ENCODE peak calls at places on chromosomes 11 and 22, in four cellular contexts. R is fibroblast of villous mesenchyme, T is astrocyte of the spinal cord, X is colonic mucosa. P is an unnamed sample.
A peak's percentile ranks its signal among the peaks of the same experiment; 100 is the strongest.

GRCh38 chr11:86374586-86374985 is at the start of gene CCDC81:
- DNase-seq in R (peak; percentile 22), T (peak; percentile 18), X (no peak), P (no peak)

GRCh38 chr11:84817998-84818397 is 809.1 kb downstream of the DLG2 start:
- DNase-seq in R (no peak), T (peak; percentile 6), X (no peak), P (peak; percentile 53)

GRCh38 chr22:32478994-32479393 is 4.4 kb downstream of the FBXO7 start:
- DNase-seq in R (no peak), T (no peak), X (no peak), P (peak; percentile 59)

GRCh38 chr11:87228820-87229219 is 191.1 kb downstream of the TMEM135 start:
- DNase-seq in R (no peak), T (no peak), X (no peak), P (no peak)

GRCh38 chr11:130313383-130314183 is 1.1 kb downstream of the ZBTB44 start:
- DNase-seq in R (peak; percentile 4), T (peak; percentile 27), X (no peak), P (peak; percentile 5)

GRCh38 chr11:66346476-66347424 is 679 bp downstream of the B4GAT1 start:
- DNase-seq in R (no peak), T (peak; percentile 22), X (peak; percentile 43), P (no peak)

GRCh38 chr11:65884716-65885092 is 3.6 kb downstream of the FIBP start:
- DNase-seq in R (peak; percentile 74), T (peak; percentile 70), X (peak; percentile 76), P (peak; percentile 73)

GRCh38 chr11:44816761-44817160 is 90.0 kb downstream of the TSPAN18 start:
- DNase-seq in R (no peak), T (no peak), X (no peak), P (no peak)

GRCh38 chr11:74255741-74256369 is 55.6 kb downstream of the P4HA3 start:
- DNase-seq in R (peak; percentile 66), T (peak; percentile 74), X (peak; percentile 60), P (peak; percentile 73)

GRCh38 chr22:46027219-46028068 is 50.5 kb upstream of the WNT7B start:
- DNase-seq in R (peak; percentile 27), T (no peak), X (peak; percentile 87), P (no peak)

GRCh38 chr22:32080904-32081303 is 37.8 kb downstream of the SLC5A1 start:
- DNase-seq in R (peak; percentile 59), T (peak; percentile 48), X (peak; percentile 37), P (peak; percentile 63)

GRCh38 chr11:109972939-109973338 is 120.3 kb upstream of the ZC3H12C start:
- DNase-seq in R (no peak), T (no peak), X (no peak), P (no peak)

GRCh38 chr11:9969068-9969467 is 305.2 kb downstream of the SWAP70 start:
- DNase-seq in R (peak; percentile 63), T (no peak), X (no peak), P (no peak)

GRCh38 chr11:128894685-128895084 is 3.5 kb downstream of the KCNJ5 start:
- DNase-seq in R (no peak), T (no peak), X (peak; percentile 69), P (no peak)

GRCh38 chr11:67276821-67277230 is 10.6 kb downstream of the GRK2 start:
- DNase-seq in R (peak; percentile 52), T (peak; percentile 29), X (peak; percentile 67), P (peak; percentile 67)

GRCh38 chr22:27715078-27715477 is 86.5 kb downstream of the MN1 start:
- DNase-seq in R (no peak), T (no peak), X (no peak), P (no peak)

GRCh38 chr11:102330226-102330625 is 12.9 kb downstream of the BIRC3 start:
- DNase-seq in R (no peak), T (no peak), X (no peak), P (no peak)

GRCh38 chr11:101254037-101254436 is 124.4 kb upstream of the PGR start:
- DNase-seq in R (peak; percentile 3), T (no peak), X (no peak), P (no peak)

GRCh38 chr11:45857834-45858492 is 10.7 kb downstream of the CRY2 start:
- DNase-seq in R (peak; percentile 74), T (peak; percentile 92), X (no peak), P (peak; percentile 96)

GRCh38 chr11:120067361-120068113 is 70.4 kb downstream of the TRIM29 start:
- DNase-seq in R (no peak), T (no peak), X (peak; percentile 5), P (no peak)

GRCh38 chr22:36762687-36763260 is 13.1 kb downstream of the IFT27 start:
- DNase-seq in R (peak; percentile 65), T (no peak), X (no peak), P (peak; percentile 18)

GRCh38 chr11:12066056-12066798 is 44.2 kb upstream of the MICAL2 start:
- DNase-seq in R (peak; percentile 93), T (peak; percentile 87), X (no peak), P (peak; percentile 97)

GRCh38 chr22:22031183-22031560 is 48.6 kb upstream of the TOP3B start:
- DNase-seq in R (no peak), T (no peak), X (no peak), P (no peak)

GRCh38 chr11:117295438-117296137 is 4.4 kb downstream of the BACE1-AS start:
- DNase-seq in R (no peak), T (no peak), X (no peak), P (no peak)

GRCh38 chr11:60544077-60544476 is 28.9 kb downstream of the MS4A13 start:
- DNase-seq in R (no peak), T (no peak), X (no peak), P (no peak)

GRCh38 chr22:36010913-36011312 is 17.7 kb downstream of the RBFOX2 start:
- DNase-seq in R (peak; percentile 89), T (peak; percentile 72), X (no peak), P (peak; percentile 94)

GRCh38 chr11:68808787-68809186 is 32.9 kb downstream of the CPT1A start:
- DNase-seq in R (no peak), T (no peak), X (no peak), P (no peak)

GRCh38 chr11:68803766-68804165 is 38.0 kb downstream of the CPT1A start:
- DNase-seq in R (no peak), T (no peak), X (no peak), P (no peak)

GRCh38 chr11:68806931-68807844 is 34.5 kb downstream of the CPT1A start:
- DNase-seq in R (peak; percentile 78), T (peak; percentile 77), X (no peak), P (peak; percentile 83)

GRCh38 chr11:68809506-68809905 is 32.2 kb downstream of the CPT1A start:
- DNase-seq in R (peak; percentile 38), T (no peak), X (no peak), P (no peak)

DNA sequence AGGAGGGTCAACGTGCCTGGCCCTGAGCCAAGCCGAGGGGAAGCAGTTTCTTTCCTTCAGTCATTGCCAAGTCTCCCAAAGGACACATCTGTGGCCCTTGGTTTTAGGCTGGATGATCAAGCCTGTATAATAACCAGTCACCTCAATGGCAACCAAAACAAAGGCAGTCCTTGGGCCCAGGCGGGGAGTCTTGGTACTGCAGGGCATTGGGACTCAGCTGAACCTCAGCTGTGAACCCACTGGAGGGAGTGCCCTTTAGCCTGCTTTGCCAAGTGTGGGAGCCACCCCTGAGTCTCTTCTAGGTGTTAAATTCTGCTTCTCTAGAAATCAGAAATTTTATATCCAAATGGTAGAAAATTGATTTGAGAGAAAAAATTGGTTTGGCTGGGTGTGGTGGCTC is 36.9 kb downstream of the CPT1A start:
- DNase-seq in R (no peak), T (no peak), X (no peak), P (no peak)
- TF ChIP-seq CTCF in R (no peak), T (no peak), X (no peak), P (no peak)

GRCh38 chr11:71251159-71251721 is 1.1 kb downstream of the SHANK2 start:
- DNase-seq in R (no peak), T (no peak), X (no peak), P (no peak)
- H3K4me3 ChIP-seq in R (peak overlapping the region; percentile 40), T (peak overlapping the region; percentile 22), X (peak overlapping the region; percentile 66), P (peak overlapping the region; percentile 16)

DNA sequence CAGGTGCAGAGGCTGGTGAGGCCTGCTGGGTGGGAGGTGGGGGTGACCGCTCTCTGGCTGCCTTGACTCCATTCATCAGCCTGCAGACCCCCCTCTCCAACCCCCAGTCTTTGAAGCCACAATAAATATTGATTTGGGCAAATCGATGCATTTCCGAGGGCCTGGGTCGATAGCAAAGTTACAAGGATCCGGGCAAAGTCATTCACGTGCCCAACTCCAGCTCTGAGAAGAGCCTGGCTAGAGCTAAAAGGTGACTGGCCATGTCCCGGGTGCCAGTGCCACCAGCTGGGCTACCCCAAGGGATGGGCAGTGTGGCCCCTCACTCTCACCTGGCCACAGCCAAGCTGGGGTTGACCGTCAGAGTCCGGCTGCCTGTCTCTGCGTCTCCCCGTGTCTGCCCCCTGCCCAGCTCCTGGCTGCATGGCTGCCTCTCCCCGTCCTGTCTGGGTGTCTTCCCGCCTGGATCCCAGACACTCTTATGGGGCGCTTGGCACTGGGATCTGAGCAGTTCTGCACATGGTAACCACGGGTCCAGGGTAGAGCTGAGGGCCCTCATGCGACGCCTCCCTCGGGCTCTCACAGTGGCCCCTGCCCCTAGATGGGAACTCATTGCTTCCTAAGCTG is 46.7 kb upstream of the CCDC188 start:
- DNase-seq in R (no peak), T (no peak), X (no peak), P (no peak)
- TF ChIP-seq CTCF in R (no peak), T (no peak), X (no peak), P (no peak)

DNA sequence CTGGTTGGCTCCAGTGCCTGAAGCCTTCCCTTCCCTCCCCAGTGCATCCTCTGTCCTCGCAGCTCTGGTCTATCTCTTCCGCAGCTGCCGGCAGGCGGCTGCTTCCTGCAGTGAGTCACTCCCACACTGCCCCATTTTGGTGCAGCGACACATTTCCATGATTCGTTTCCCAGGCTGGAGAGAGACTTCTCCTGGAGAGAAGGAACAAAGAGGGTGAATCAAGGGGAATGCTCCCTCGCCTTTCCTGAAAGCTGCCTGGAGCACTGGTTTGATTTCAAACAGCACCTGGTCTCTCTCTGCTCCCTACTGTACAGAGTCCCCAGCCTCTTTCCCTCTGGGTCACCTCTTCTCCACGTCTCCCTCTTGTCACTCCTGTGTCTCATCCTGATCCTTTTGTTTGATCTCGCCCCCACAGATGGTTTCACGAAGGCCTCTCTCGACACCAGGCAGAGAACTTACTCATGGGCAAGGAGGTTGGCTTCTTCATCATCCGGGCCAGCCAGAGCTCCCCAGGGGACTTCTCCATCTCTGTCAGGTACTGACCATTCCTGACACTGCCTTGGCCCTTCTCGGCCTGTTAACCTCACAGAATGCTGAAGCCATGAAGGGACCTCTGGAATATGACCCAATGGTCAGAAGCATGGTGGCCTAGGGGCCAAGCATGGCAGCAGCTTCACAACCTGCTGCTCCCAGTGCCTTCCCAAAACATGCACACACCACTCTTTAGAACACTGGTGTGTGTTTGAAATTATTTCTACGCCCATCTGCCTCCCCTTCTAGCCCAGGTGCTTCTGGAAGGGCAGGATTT is at the start of gene TMA7B:
- DNase-seq in R (peak; percentile 58), T (peak; percentile 69), X (no peak), P (peak; percentile 71)
- H3K4me3 ChIP-seq in R (no peak within 1 kb of the TSS), T (no peak within 1 kb of the TSS), X (no peak within 1 kb of the TSS), P (no peak within 1 kb of the TSS)

GRCh38 chr11:77471520-77472234 is 2.2 kb downstream of the PAK1 start:
- DNase-seq in R (no peak), T (no peak), X (peak; percentile 91), P (no peak)
- TF ChIP-seq CTCF in R (peak; percentile 25), T (peak; percentile 22), X (no peak), P (peak; percentile 31)